ENCODE peak calls at places on chromosome 16, in four cellular contexts. One of them, this sample, is unnamed.

GRCh38 chr16:29748077-29748759 is 2.4 kb upstream of the C16orf54 start:
- DNase-seq in T-cell: no peak
- DNase-seq in GM13976: no peak
- DNase-seq in mammary epithelial cell: no peak
- DNase-seq in this sample: no peak

GRCh38 chr16:85906349-85906748 is 7.4 kb downstream of the IRF8 start:
- DNase-seq in T-cell: no peak
- DNase-seq in mammary epithelial cell: no peak
- DNase-seq in GM13976: peak; percentile 15
- DNase-seq in this sample: no peak

GRCh38 chr16:4882261-4882632 is 35.0 kb downstream of the UBN1 start:
- DNase-seq in GM13976: no peak
- DNase-seq in mammary epithelial cell: no peak
- DNase-seq in T-cell: no peak
- DNase-seq in this sample: no peak

GRCh38 chr16:84042879-84043485 is 387 bp upstream of the SLC38A8 start:
- DNase-seq in T-cell: no peak
- DNase-seq in mammary epithelial cell: no peak
- DNase-seq in GM13976: no peak
- DNase-seq in this sample: no peak

GRCh38 chr16:89593841-89594240 is 18.3 kb downstream of the CPNE7 start:
- DNase-seq in T-cell: peak; percentile 54
- DNase-seq in GM13976: no peak
- DNase-seq in mammary epithelial cell: no peak
- DNase-seq in this sample: peak; percentile 48

GRCh38 chr16:35391328-35391727 is 1931.9 kb downstream of the TP53TG3F start:
- DNase-seq in GM13976: no peak
- DNase-seq in T-cell: no peak
- DNase-seq in mammary epithelial cell: peak; percentile 29
- DNase-seq in this sample: no peak

GRCh38 chr16:73032548-73033270 is 15.2 kb downstream of the ZFHX3 start:
- DNase-seq in T-cell: no peak
- DNase-seq in GM13976: peak; percentile 60
- DNase-seq in mammary epithelial cell: no peak
- DNase-seq in this sample: no peak

GRCh38 chr16:50721549-50722409 is 20.1 kb upstream of the CYLD start:
- DNase-seq in T-cell: peak; percentile 16
- DNase-seq in GM13976: no peak
- DNase-seq in mammary epithelial cell: peak; percentile 75
- DNase-seq in this sample: no peak

GRCh38 chr16:66549284-66550131 is at the start of gene TK2:
- DNase-seq in T-cell: peak; percentile 47
- DNase-seq in GM13976: peak; percentile 85
- DNase-seq in mammary epithelial cell: peak; percentile 39
- DNase-seq in this sample: peak; percentile 24

GRCh38 chr16:27723711-27724490 is 174.0 kb downstream of the KATNIP start:
- DNase-seq in GM13976: no peak
- DNase-seq in T-cell: no peak
- DNase-seq in mammary epithelial cell: no peak
- DNase-seq in this sample: no peak

GRCh38 chr16:68744744-68745280 is 7.7 kb downstream of the CDH1 start:
- DNase-seq in T-cell: no peak
- DNase-seq in GM13976: no peak
- DNase-seq in mammary epithelial cell: peak; percentile 94
- DNase-seq in this sample: no peak

GRCh38 chr16:2610781-2611498 is 71.4 kb upstream of the KCTD5 start:
- DNase-seq in GM13976: no peak
- DNase-seq in T-cell: no peak
- DNase-seq in mammary epithelial cell: no peak
- DNase-seq in this sample: no peak

GRCh38 chr16:88700636-88701482 is 5.3 kb downstream of the RNF166 start:
- DNase-seq in mammary epithelial cell: no peak
- DNase-seq in GM13976: peak; percentile 94
- DNase-seq in T-cell: peak; percentile 99
- DNase-seq in this sample: peak; percentile 95

GRCh38 chr16:87713469-87714229 is 52.1 kb downstream of the KLHDC4 start:
- DNase-seq in GM13976: no peak
- DNase-seq in mammary epithelial cell: no peak
- DNase-seq in T-cell: peak; percentile 75
- DNase-seq in this sample: peak; percentile 36

GRCh38 chr16:71883193-71883848 is 661 bp downstream of the ZNF821 start:
- DNase-seq in GM13976: peak; percentile 68
- DNase-seq in mammary epithelial cell: peak; percentile 23
- DNase-seq in T-cell: peak; percentile 43
- DNase-seq in this sample: peak; percentile 44

GRCh38 chr16:5008311-5008731 is 25.4 kb downstream of the NAGPA start:
- DNase-seq in GM13976: no peak
- DNase-seq in mammary epithelial cell: no peak
- DNase-seq in T-cell: no peak
- DNase-seq in this sample: no peak

GRCh38 chr16:48704710-48705109 is 94.7 kb upstream of the N4BP1 start:
- DNase-seq in mammary epithelial cell: no peak
- DNase-seq in GM13976: no peak
- DNase-seq in T-cell: no peak
- DNase-seq in this sample: no peak

GRCh38 chr16:57235128-57236092 is 9.6 kb upstream of the ARL2BP start:
- DNase-seq in T-cell: no peak
- DNase-seq in GM13976: no peak
- DNase-seq in mammary epithelial cell: no peak
- DNase-seq in this sample: no peak

GRCh38 chr16:23124315-23124714 is 24.9 kb downstream of the USP31 start:
- DNase-seq in GM13976: no peak
- DNase-seq in mammary epithelial cell: peak; percentile 91
- DNase-seq in T-cell: no peak
- DNase-seq in this sample: no peak

GRCh38 chr16:75251280-75252048 is at the start of gene BCAR1:
- DNase-seq in GM13976: peak; percentile 94
- DNase-seq in mammary epithelial cell: peak; percentile 81
- DNase-seq in T-cell: no peak
- DNase-seq in this sample: no peak

GRCh38 chr16:87636050-87636684 is 33.9 kb downstream of the JPH3 start:
- DNase-seq in GM13976: peak; percentile 91
- DNase-seq in mammary epithelial cell: peak; percentile 69
- DNase-seq in T-cell: peak; percentile 84
- DNase-seq in this sample: peak; percentile 69

GRCh38 chr16:28609631-28610594 is at the start of gene SULT1A1:
- DNase-seq in T-cell: no peak
- DNase-seq in mammary epithelial cell: peak; percentile 37
- DNase-seq in GM13976: no peak
- DNase-seq in this sample: no peak

GRCh38 chr16:85608887-85609286 is 4.2 kb upstream of the GSE1 start:
- DNase-seq in T-cell: no peak
- DNase-seq in mammary epithelial cell: no peak
- DNase-seq in GM13976: no peak
- DNase-seq in this sample: no peak

GRCh38 chr16:11251525-11252481 is 4.2 kb downstream of the SOCS1 start:
- DNase-seq in T-cell: peak; percentile 82
- DNase-seq in GM13976: peak; percentile 80
- DNase-seq in mammary epithelial cell: no peak
- DNase-seq in this sample: peak; percentile 65

GRCh38 chr16:89620406-89620841 is 7.0 kb downstream of the DPEP1 start:
- DNase-seq in T-cell: no peak
- DNase-seq in GM13976: no peak
- DNase-seq in mammary epithelial cell: no peak
- DNase-seq in this sample: no peak

GRCh38 chr16:86496929-86497381 is 13.4 kb upstream of the FOXF1 start:
- DNase-seq in T-cell: no peak
- DNase-seq in mammary epithelial cell: no peak
- DNase-seq in GM13976: no peak
- DNase-seq in this sample: no peak

GRCh38 chr16:27639588-27640276 is 89.8 kb downstream of the KATNIP start:
- DNase-seq in T-cell: no peak
- DNase-seq in mammary epithelial cell: peak; percentile 41
- DNase-seq in GM13976: peak; percentile 88
- DNase-seq in this sample: no peak

GRCh38 chr16:79876332-79876730 is 275.8 kb upstream of the MAF start:
- DNase-seq in T-cell: no peak
- DNase-seq in mammary epithelial cell: no peak
- DNase-seq in GM13976: peak; percentile 30
- DNase-seq in this sample: no peak

GRCh38 chr16:65875362-65876199 is 490.9 kb upstream of the CDH5 start:
- DNase-seq in mammary epithelial cell: no peak
- DNase-seq in GM13976: no peak
- DNase-seq in T-cell: no peak
- DNase-seq in this sample: no peak

GRCh38 chr16:11588321-11589244 is 1.9 kb upstream of the LITAF start:
- DNase-seq in GM13976: no peak
- DNase-seq in mammary epithelial cell: no peak
- DNase-seq in T-cell: no peak
- DNase-seq in this sample: no peak

GRCh38 chr16:35431829-35432663 is 1972.6 kb downstream of the TP53TG3F start:
- DNase-seq in mammary epithelial cell: no peak
- DNase-seq in GM13976: no peak
- DNase-seq in T-cell: no peak
- DNase-seq in this sample: no peak

GRCh38 chr16:4142268-4142667 is 26.0 kb upstream of the ADCY9 start:
- DNase-seq in mammary epithelial cell: no peak
- DNase-seq in GM13976: peak; percentile 54
- DNase-seq in T-cell: peak; percentile 55
- DNase-seq in this sample: no peak

GRCh38 chr16:19589771-19590302 is 34.3 kb downstream of the VPS35L start:
- DNase-seq in mammary epithelial cell: no peak
- DNase-seq in T-cell: no peak
- DNase-seq in GM13976: no peak
- DNase-seq in this sample: no peak

GRCh38 chr16:23650674-23651073 is 9.4 kb downstream of the DCTN5 start:
- DNase-seq in T-cell: no peak
- DNase-seq in GM13976: no peak
- DNase-seq in mammary epithelial cell: no peak
- DNase-seq in this sample: no peak

GRCh38 chr16:4609200-4610010 is 5.3 kb downstream of the UBALD1 start:
- DNase-seq in mammary epithelial cell: no peak
- DNase-seq in GM13976: peak; percentile 15
- DNase-seq in T-cell: no peak
- DNase-seq in this sample: no peak

GRCh38 chr16:67349172-67349571 is 22.6 kb downstream of the LRRC36 start:
- DNase-seq in mammary epithelial cell: peak; percentile 20
- DNase-seq in GM13976: no peak
- DNase-seq in T-cell: no peak
- DNase-seq in this sample: no peak

GRCh38 chr16:74813109-74813641 is 38.6 kb upstream of the FA2H start:
- DNase-seq in T-cell: peak; percentile 63
- DNase-seq in GM13976: peak; percentile 91
- DNase-seq in mammary epithelial cell: peak; percentile 52
- DNase-seq in this sample: peak; percentile 37

GRCh38 chr16:4654387-4654901 is 29.8 kb downstream of the MGRN1 start:
- DNase-seq in GM13976: no peak
- DNase-seq in T-cell: no peak
- DNase-seq in mammary epithelial cell: no peak
- DNase-seq in this sample: no peak